ENCODE peak calls at places on chromosome 7, in seven cellular contexts. One of them, this sample, is unnamed.

GRCh38 chr7:97021443-97022261 is 3.0 kb downstream of the DLX5 start:
- DNase-seq in B cell: no peak
- DNase-seq in neural crest cell: no peak
- DNase-seq in endodermal cell: peak
- DNase-seq in prostate gland: no peak
- DNase-seq in left lung: no peak
- DNase-seq in upper lobe of right lung: no peak
- DNase-seq in this sample: no peak

GRCh38 chr7:151904270-151904669 is 27.4 kb upstream of the PRKAG2 start:
- DNase-seq in B cell: no peak
- DNase-seq in neural crest cell: no peak
- DNase-seq in endodermal cell: no peak
- DNase-seq in prostate gland: no peak
- DNase-seq in left lung: no peak
- DNase-seq in upper lobe of right lung: no peak
- DNase-seq in this sample: no peak

GRCh38 chr7:139830779-139831498 is 1.9 kb downstream of the TBXAS1 start:
- DNase-seq in B cell: peak
- DNase-seq in neural crest cell: no peak
- DNase-seq in endodermal cell: no peak
- DNase-seq in prostate gland: no peak
- DNase-seq in left lung: peak
- DNase-seq in upper lobe of right lung: no peak
- DNase-seq in this sample: no peak

GRCh38 chr7:98755138-98755898 is 114.5 kb downstream of the TMEM130 start:
- DNase-seq in B cell: no peak
- DNase-seq in neural crest cell: no peak
- DNase-seq in endodermal cell: peak
- DNase-seq in prostate gland: no peak
- DNase-seq in left lung: no peak
- DNase-seq in upper lobe of right lung: no peak
- DNase-seq in this sample: no peak

GRCh38 chr7:133854739-133855138 is 272.4 kb upstream of the LRGUK start:
- DNase-seq in B cell: no peak
- DNase-seq in neural crest cell: no peak
- DNase-seq in endodermal cell: no peak
- DNase-seq in prostate gland: peak
- DNase-seq in left lung: no peak
- DNase-seq in upper lobe of right lung: no peak
- DNase-seq in this sample: no peak

GRCh38 chr7:71408276-71408675 is 276.3 kb downstream of the GALNT17 start:
- DNase-seq in B cell: no peak
- DNase-seq in neural crest cell: no peak
- DNase-seq in endodermal cell: peak
- DNase-seq in prostate gland: no peak
- DNase-seq in left lung: no peak
- DNase-seq in upper lobe of right lung: no peak
- DNase-seq in this sample: no peak

GRCh38 chr7:98257701-98258100 is 5.7 kb upstream of the TECPR1 start:
- DNase-seq in B cell: no peak
- DNase-seq in neural crest cell: no peak
- DNase-seq in endodermal cell: no peak
- DNase-seq in prostate gland: no peak
- DNase-seq in left lung: no peak
- DNase-seq in upper lobe of right lung: no peak
- DNase-seq in this sample: no peak

GRCh38 chr7:80449841-80450240 is 62.0 kb downstream of the GNAT3 start:
- DNase-seq in B cell: no peak
- DNase-seq in neural crest cell: no peak
- DNase-seq in endodermal cell: no peak
- DNase-seq in prostate gland: no peak
- DNase-seq in left lung: no peak
- DNase-seq in upper lobe of right lung: no peak
- DNase-seq in this sample: no peak

GRCh38 chr7:108189733-108190388 is 59.7 kb upstream of the LAMB4 start:
- DNase-seq in B cell: peak
- DNase-seq in neural crest cell: no peak
- DNase-seq in endodermal cell: no peak
- DNase-seq in prostate gland: no peak
- DNase-seq in left lung: no peak
- DNase-seq in upper lobe of right lung: no peak
- DNase-seq in this sample: no peak

GRCh38 chr7:30179016-30179436 is 44.2 kb downstream of the MTURN start:
- DNase-seq in B cell: peak
- DNase-seq in neural crest cell: no peak
- DNase-seq in endodermal cell: no peak
- DNase-seq in prostate gland: no peak
- DNase-seq in left lung: no peak
- DNase-seq in upper lobe of right lung: no peak
- DNase-seq in this sample: no peak

GRCh38 chr7:55086413-55087201 is 67.8 kb downstream of the EGFR start:
- DNase-seq in B cell: peak
- DNase-seq in neural crest cell: no peak
- DNase-seq in endodermal cell: no peak
- DNase-seq in prostate gland: no peak
- DNase-seq in left lung: no peak
- DNase-seq in upper lobe of right lung: peak
- DNase-seq in this sample: no peak

GRCh38 chr7:24572421-24573007 is 738 bp upstream of the PALS2 start:
- DNase-seq in B cell: no peak
- DNase-seq in neural crest cell: peak
- DNase-seq in endodermal cell: no peak
- DNase-seq in prostate gland: peak
- DNase-seq in left lung: peak
- DNase-seq in upper lobe of right lung: peak
- DNase-seq in this sample: no peak

GRCh38 chr7:99693427-99694200 is 13.8 kb upstream of the CYP3A5 start:
- DNase-seq in B cell: no peak
- DNase-seq in neural crest cell: peak
- DNase-seq in endodermal cell: peak
- DNase-seq in prostate gland: no peak
- DNase-seq in left lung: peak
- DNase-seq in upper lobe of right lung: no peak
- DNase-seq in this sample: no peak

GRCh38 chr7:96665689-96666088 is 44.0 kb downstream of the SEM1 start:
- DNase-seq in B cell: no peak
- DNase-seq in neural crest cell: no peak
- DNase-seq in endodermal cell: no peak
- DNase-seq in prostate gland: no peak
- DNase-seq in left lung: no peak
- DNase-seq in upper lobe of right lung: no peak
- DNase-seq in this sample: no peak

GRCh38 chr7:16084370-16084769 is 337.0 kb downstream of the CRPPA start:
- DNase-seq in B cell: no peak
- DNase-seq in neural crest cell: no peak
- DNase-seq in endodermal cell: no peak
- DNase-seq in prostate gland: no peak
- DNase-seq in left lung: no peak
- DNase-seq in upper lobe of right lung: no peak
- DNase-seq in this sample: no peak

GRCh38 chr7:94620703-94621118 is 35.2 kb downstream of the SGCE start:
- DNase-seq in B cell: peak
- DNase-seq in neural crest cell: no peak
- DNase-seq in endodermal cell: peak
- DNase-seq in prostate gland: peak
- DNase-seq in left lung: peak
- DNase-seq in upper lobe of right lung: peak
- DNase-seq in this sample: no peak

GRCh38 chr7:5495581-5496375 is 72.1 kb upstream of the TNRC18 start:
- DNase-seq in B cell: no peak
- DNase-seq in neural crest cell: no peak
- DNase-seq in endodermal cell: peak
- DNase-seq in prostate gland: peak
- DNase-seq in left lung: no peak
- DNase-seq in upper lobe of right lung: no peak
- DNase-seq in this sample: no peak

GRCh38 chr7:10401793-10402192 is 571.9 kb upstream of the PHF14 start:
- DNase-seq in B cell: no peak
- DNase-seq in neural crest cell: no peak
- DNase-seq in endodermal cell: no peak
- DNase-seq in prostate gland: no peak
- DNase-seq in left lung: no peak
- DNase-seq in upper lobe of right lung: no peak
- DNase-seq in this sample: no peak

GRCh38 chr7:129095258-129095657 is 40.3 kb upstream of the TNPO3 start:
- DNase-seq in B cell: peak
- DNase-seq in neural crest cell: no peak
- DNase-seq in endodermal cell: no peak
- DNase-seq in prostate gland: no peak
- DNase-seq in left lung: no peak
- DNase-seq in upper lobe of right lung: no peak
- DNase-seq in this sample: no peak

GRCh38 chr7:22949944-22950343 is 64.0 kb downstream of the HYCC1 start:
- DNase-seq in B cell: no peak
- DNase-seq in neural crest cell: no peak
- DNase-seq in endodermal cell: peak
- DNase-seq in prostate gland: no peak
- DNase-seq in left lung: no peak
- DNase-seq in upper lobe of right lung: no peak
- DNase-seq in this sample: no peak
- TF ChIP-seq CTCF in B cell: no peak
- TF ChIP-seq CTCF in neural crest cell: no peak
- TF ChIP-seq CTCF in endodermal cell: peak
- TF ChIP-seq CTCF in prostate gland: no peak
- TF ChIP-seq CTCF in left lung: no peak
- TF ChIP-seq CTCF in upper lobe of right lung: no peak
- TF ChIP-seq CTCF in this sample: no peak

GRCh38 chr7:155543926-155544325 is 2.4 kb downstream of the CNPY1 start:
- DNase-seq in B cell: no peak
- DNase-seq in neural crest cell: no peak
- DNase-seq in endodermal cell: no peak
- DNase-seq in prostate gland: no peak
- DNase-seq in left lung: no peak
- DNase-seq in upper lobe of right lung: no peak
- DNase-seq in this sample: no peak

GRCh38 chr7:155547161-155547791 is 917 bp upstream of the CNPY1 start:
- DNase-seq in B cell: no peak
- DNase-seq in neural crest cell: no peak
- DNase-seq in endodermal cell: no peak
- DNase-seq in prostate gland: no peak
- DNase-seq in left lung: no peak
- DNase-seq in upper lobe of right lung: no peak
- DNase-seq in this sample: no peak

GRCh38 chr7:155544485-155544884 is 1.9 kb downstream of the CNPY1 start:
- DNase-seq in B cell: no peak
- DNase-seq in neural crest cell: no peak
- DNase-seq in endodermal cell: no peak
- DNase-seq in prostate gland: no peak
- DNase-seq in left lung: no peak
- DNase-seq in upper lobe of right lung: no peak
- DNase-seq in this sample: no peak

GRCh38 chr7:155543011-155543881 is 3.1 kb downstream of the CNPY1 start:
- DNase-seq in B cell: no peak
- DNase-seq in neural crest cell: no peak
- DNase-seq in endodermal cell: peak
- DNase-seq in prostate gland: no peak
- DNase-seq in left lung: no peak
- DNase-seq in upper lobe of right lung: no peak
- DNase-seq in this sample: no peak

GRCh38 chr7:155545348-155545747 is 1.0 kb downstream of the CNPY1 start:
- DNase-seq in B cell: no peak
- DNase-seq in neural crest cell: no peak
- DNase-seq in endodermal cell: no peak
- DNase-seq in prostate gland: no peak
- DNase-seq in left lung: no peak
- DNase-seq in upper lobe of right lung: no peak
- DNase-seq in this sample: no peak
- TF ChIP-seq CTCF in B cell: no peak
- TF ChIP-seq CTCF in neural crest cell: peak
- TF ChIP-seq CTCF in endodermal cell: peak
- TF ChIP-seq CTCF in prostate gland: no peak
- TF ChIP-seq CTCF in left lung: no peak
- TF ChIP-seq CTCF in upper lobe of right lung: no peak
- TF ChIP-seq CTCF in this sample: peak

GRCh38 chr7:31476073-31476745 is 37.7 kb upstream of the ITPRID1 start:
- DNase-seq in B cell: no peak
- DNase-seq in neural crest cell: no peak
- DNase-seq in endodermal cell: no peak
- DNase-seq in prostate gland: no peak
- DNase-seq in left lung: no peak
- DNase-seq in upper lobe of right lung: no peak
- DNase-seq in this sample: no peak
- TF ChIP-seq CTCF in B cell: no peak
- TF ChIP-seq CTCF in neural crest cell: no peak
- TF ChIP-seq CTCF in endodermal cell: peak
- TF ChIP-seq CTCF in prostate gland: no peak
- TF ChIP-seq CTCF in left lung: no peak
- TF ChIP-seq CTCF in upper lobe of right lung: no peak
- TF ChIP-seq CTCF in this sample: no peak

DNA sequence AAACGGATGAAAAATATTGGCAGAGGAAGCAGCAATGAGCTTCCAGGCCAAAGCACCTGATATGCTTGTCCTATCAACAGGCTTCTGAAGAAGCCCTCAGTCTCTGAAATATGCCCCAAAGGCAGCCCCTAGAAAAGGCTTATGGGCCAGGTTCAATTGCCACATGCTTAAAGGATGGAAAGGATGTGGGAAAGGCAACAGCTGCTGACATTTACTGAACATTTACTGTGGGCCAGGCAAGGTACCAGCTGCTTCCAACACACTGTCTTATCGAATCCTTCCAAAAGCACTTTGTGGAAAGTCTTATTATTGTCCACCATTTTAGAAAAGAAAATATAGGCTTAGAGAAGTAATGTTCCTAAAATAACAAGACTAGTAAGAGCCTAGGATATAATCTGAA is 56.5 kb downstream of the DOCK4 start:
- DNase-seq in B cell: no peak
- DNase-seq in neural crest cell: no peak
- DNase-seq in endodermal cell: no peak
- DNase-seq in prostate gland: no peak
- DNase-seq in left lung: no peak
- DNase-seq in upper lobe of right lung: no peak
- DNase-seq in this sample: no peak
- TF ChIP-seq CTCF in B cell: no peak
- TF ChIP-seq CTCF in neural crest cell: no peak
- TF ChIP-seq CTCF in endodermal cell: no peak
- TF ChIP-seq CTCF in prostate gland: no peak
- TF ChIP-seq CTCF in left lung: no peak
- TF ChIP-seq CTCF in upper lobe of right lung: no peak
- TF ChIP-seq CTCF in this sample: no peak

DNA sequence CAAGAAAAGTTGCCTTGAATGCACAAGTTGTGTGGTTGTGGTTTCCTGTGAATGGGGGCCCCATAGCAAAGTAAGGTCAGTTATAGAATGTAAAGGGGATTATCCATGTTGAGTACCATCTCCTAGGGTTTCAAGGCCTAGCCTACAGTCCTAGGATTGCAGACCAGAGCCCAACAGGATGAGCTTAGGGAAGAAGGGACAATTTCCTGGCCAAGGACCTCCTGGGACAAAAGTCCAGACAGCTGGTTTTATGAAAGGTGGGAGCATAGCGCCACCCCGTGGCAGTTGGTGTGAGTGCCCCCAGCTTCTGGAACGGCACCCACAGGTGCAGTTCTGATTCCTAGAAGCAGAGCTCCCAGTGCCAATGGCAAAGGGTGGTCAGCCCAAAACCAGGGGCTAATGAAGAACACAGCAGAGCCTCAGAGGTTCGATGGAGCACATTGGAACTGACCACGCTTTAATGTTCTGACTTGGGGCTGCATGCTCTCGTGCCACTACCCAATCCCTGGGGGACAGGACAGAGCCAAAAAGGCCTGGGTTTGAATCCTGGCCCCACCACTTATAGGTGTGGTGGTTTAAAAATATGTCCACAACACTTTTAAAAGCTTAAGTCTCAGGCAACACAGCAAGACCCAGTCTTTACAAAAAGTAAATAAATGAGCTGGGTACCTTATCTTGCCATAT is 25.8 kb upstream of the TMEM120A start:
- DNase-seq in B cell: peak
- DNase-seq in neural crest cell: peak
- DNase-seq in endodermal cell: peak
- DNase-seq in prostate gland: peak
- DNase-seq in left lung: peak
- DNase-seq in upper lobe of right lung: peak
- DNase-seq in this sample: no peak
- TF ChIP-seq CTCF in B cell: peak
- TF ChIP-seq CTCF in neural crest cell: peak
- TF ChIP-seq CTCF in endodermal cell: peak
- TF ChIP-seq CTCF in prostate gland: peak
- TF ChIP-seq CTCF in left lung: peak
- TF ChIP-seq CTCF in upper lobe of right lung: peak
- TF ChIP-seq CTCF in this sample: peak

This sample was measured in type B pancreatic cell.